ENCODE peak calls at places on chromosomes 5 and 9, in seven cellular contexts. Y, L, C, U, X, D and O are unnamed samples.
A peak's percentile ranks its signal among the peaks of the same experiment; 100 is the strongest.

GRCh38 chr5:137282216-137282615 is 216.9 kb downstream of the SPOCK1 start:
- DNase-seq in Y (no peak), L (no peak), C (no peak), U (peak; percentile 59), X (peak; percentile 38), D (no peak), O (no peak)

GRCh38 chr9:97503862-97504210 is 2.4 kb downstream of the TMOD1 start:
- DNase-seq in Y (no peak), L (no peak), C (no peak), U (no peak), X (no peak), D (no peak), O (no peak)

GRCh38 chr9:113728989-113729388 is 147.1 kb upstream of the ZNF618 start:
- DNase-seq in Y (no peak), L (no peak), C (no peak), U (no peak), X (no peak), D (no peak), O (no peak)

GRCh38 chr9:116855881-116856662 is 169.0 kb downstream of the TRIM32 start:
- DNase-seq in Y (no peak), L (no peak), C (peak; percentile 8), U (no peak), X (peak; percentile 5), D (no peak), O (no peak)

GRCh38 chr9:20361656-20362570 is 260.4 kb downstream of the MLLT3 start:
- DNase-seq in Y (no peak), L (no peak), C (peak; percentile 32), U (no peak), X (no peak), D (no peak), O (no peak)

GRCh38 chr5:1477341-1477740 is 32.1 kb upstream of the SLC6A3 start:
- DNase-seq in Y (no peak), L (no peak), C (no peak), U (no peak), X (no peak), D (no peak), O (peak; percentile 52)

GRCh38 chr9:121478816-121479676 is 20.6 kb downstream of the GGTA1 start:
- DNase-seq in Y (no peak), L (peak; percentile 24), C (no peak), U (peak; percentile 40), X (no peak), D (no peak), O (no peak)

GRCh38 chr9:5557606-5558587 is 47.6 kb downstream of the PDCD1LG2 start:
- DNase-seq in Y (peak; percentile 37), L (no peak), C (peak; percentile 82), U (peak; percentile 57), X (peak; percentile 23), D (no peak), O (no peak)

GRCh38 chr9:1458503-1458902 is 408.3 kb downstream of the DMRT2 start:
- DNase-seq in Y (no peak), L (no peak), C (no peak), U (peak; percentile 78), X (peak; percentile 38), D (no peak), O (no peak)

GRCh38 chr9:89889865-89890264 is 285.1 kb downstream of the GADD45G start:
- DNase-seq in Y (no peak), L (no peak), C (no peak), U (no peak), X (no peak), D (no peak), O (no peak)

GRCh38 chr5:67249590-67249895 is 52.9 kb upstream of the CD180 start:
- DNase-seq in Y (no peak), L (no peak), C (no peak), U (no peak), X (no peak), D (no peak), O (no peak)

GRCh38 chr9:127557466-127557869 is 54.6 kb upstream of the STXBP1 start:
- DNase-seq in Y (no peak), L (no peak), C (no peak), U (no peak), X (no peak), D (no peak), O (no peak)

GRCh38 chr5:89878140-89878570 is 531.4 kb downstream of the CETN3 start:
- DNase-seq in Y (no peak), L (no peak), C (no peak), U (peak; percentile 89), X (peak; percentile 99), D (peak; percentile 4), O (no peak)

GRCh38 chr9:130996672-130997394 is 12.1 kb upstream of the LAMC3 start:
- DNase-seq in Y (no peak), L (no peak), C (no peak), U (no peak), X (no peak), D (no peak), O (no peak)

GRCh38 chr5:175889910-175890684 is 18.7 kb downstream of the CPLX2 start:
- DNase-seq in Y (no peak), L (peak; percentile 26), C (no peak), U (no peak), X (no peak), D (no peak), O (no peak)

GRCh38 chr5:82174128-82174918 is 103.8 kb downstream of the RPS23 start:
- DNase-seq in Y (peak; percentile 30), L (peak; percentile 66), C (peak; percentile 87), U (peak; percentile 83), X (peak; percentile 93), D (peak; percentile 92), O (peak; percentile 63)

GRCh38 chr5:4651811-4652565 is 488.1 kb upstream of the ADAMTS16 start:
- DNase-seq in Y (no peak), L (no peak), C (no peak), U (no peak), X (no peak), D (peak; percentile 16), O (no peak)

GRCh38 chr5:107539726-107540330 is 130.9 kb downstream of the EFNA5 start:
- DNase-seq in Y (no peak), L (no peak), C (no peak), U (no peak), X (no peak), D (peak; percentile 36), O (no peak)

GRCh38 chr9:77897292-77897691 is 134.3 kb downstream of the GNAQ start:
- DNase-seq in Y (no peak), L (no peak), C (peak; percentile 22), U (peak; percentile 22), X (no peak), D (peak; percentile 71), O (no peak)

GRCh38 chr5:36935805-36936204 is 59.2 kb downstream of the NIPBL start:
- DNase-seq in Y (no peak), L (no peak), C (no peak), U (no peak), X (no peak), D (no peak), O (no peak)

GRCh38 chr5:9148242-9148641 is 397.6 kb downstream of the SEMA5A start:
- DNase-seq in Y (no peak), L (no peak), C (no peak), U (peak; percentile 40), X (peak; percentile 4), D (no peak), O (no peak)

GRCh38 chr9:93592389-93593021 is 16.1 kb downstream of the PHF2 start:
- DNase-seq in Y (no peak), L (no peak), C (no peak), U (no peak), X (no peak), D (peak; percentile 79), O (no peak)

GRCh38 chr9:65405253-65405652 is 120.2 kb upstream of the FOXD4L5 start:
- DNase-seq in Y (no peak), L (no peak), C (no peak), U (no peak), X (no peak), D (no peak), O (no peak)

GRCh38 chr5:97266576-97266975 is 83.5 kb upstream of the RIOK2 start:
- DNase-seq in Y (no peak), L (no peak), C (no peak), U (peak; percentile 32), X (peak; percentile 1), D (no peak), O (peak; percentile 42)

DNA sequence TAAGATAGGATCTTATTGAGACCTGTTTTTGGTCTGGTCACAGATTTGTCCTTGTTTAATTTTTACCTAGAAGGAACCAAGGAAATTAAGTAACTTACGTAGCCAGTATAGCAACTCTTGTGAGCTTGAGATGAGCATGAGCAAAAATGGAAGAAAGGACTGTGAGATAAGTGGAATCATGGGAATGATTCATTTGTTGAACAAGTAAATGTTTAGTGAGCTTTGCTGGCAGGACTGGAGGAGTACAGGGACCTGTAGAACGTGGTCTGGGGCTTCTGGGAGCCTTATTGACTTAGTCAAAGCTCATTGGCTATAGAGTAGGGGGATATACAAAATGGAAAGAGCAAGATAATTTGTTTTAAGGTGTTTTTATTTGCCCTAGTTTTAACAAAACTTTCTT is 3.0 kb downstream of the RAD23B start:
- DNase-seq in Y (no peak), L (no peak), C (no peak), U (no peak), X (peak; percentile 44), D (no peak), O (no peak)
- H3K4me3 ChIP-seq in Y (no peak overlapping the region), L (no peak overlapping the region), C (peak overlapping the region; percentile 65), U (no peak overlapping the region), X (peak overlapping the region; percentile 96), D (peak overlapping the region; percentile 60), O (peak overlapping the region; percentile 94)

GRCh38 chr5:103973669-103974068 is 411.1 kb upstream of the NUDT12 start:
- DNase-seq in Y (no peak), L (no peak), C (no peak), U (no peak), X (no peak), D (peak; percentile 31), O (no peak)
- TF ChIP-seq CTCF in Y (no peak), L (no peak), C (peak; percentile 29), U (peak; percentile 22), X (no peak), D (peak; percentile 29), O (no peak)

GRCh38 chr9:134327671-134328231 is 1.5 kb downstream of the RXRA start:
- DNase-seq in Y (no peak), L (no peak), C (no peak), U (no peak), X (no peak), D (no peak), O (peak; percentile 17)
- H3K4me3 ChIP-seq in Y (no peak overlapping the region), L (peak overlapping the region; percentile 61), C (no peak overlapping the region), U (peak overlapping the region; percentile 58), X (peak overlapping the region; percentile 69), D (peak overlapping the region; percentile 70), O (peak overlapping the region; percentile 92)

GRCh38 chr5:151219789-151220188 is 4.1 kb downstream of the CCDC69 start:
- DNase-seq in Y (no peak), L (no peak), C (no peak), U (no peak), X (no peak), D (peak; percentile 48), O (no peak)
- TF ChIP-seq CTCF in Y (no peak), L (no peak), C (peak; percentile 15), U (peak; percentile 38), X (no peak), D (peak; percentile 55), O (no peak)